ENCODE peak calls at places on chromosomes 16 and 17, in four cellular contexts. S, V, P and Z are unnamed samples.

GRCh38 chr17:42408076-42408475 is 15.0 kb downstream of the CAVIN1 start:
- DNase-seq in P (no peak), S (no peak), V (no peak), Z (no peak)

GRCh38 chr16:75025766-75026165 is 26.9 kb downstream of the ZNRF1 start:
- DNase-seq in S (no peak), V (no peak), P (peak), Z (no peak)

GRCh38 chr16:2820836-2821482 is 3.9 kb downstream of the PRSS21 start:
- DNase-seq in P (no peak), S (no peak), V (no peak), Z (no peak)

GRCh38 chr17:18917506-18918032 is 34.4 kb upstream of the SLC5A10 start:
- DNase-seq in S (no peak), V (no peak), P (peak), Z (no peak)

GRCh38 chr17:42472709-42473521 is 14.2 kb downstream of the ATP6V0A1 start:
- DNase-seq in S (no peak), V (no peak), P (peak), Z (no peak)

GRCh38 chr17:71441098-71441497 is 679.7 kb upstream of the SOX9 start:
- DNase-seq in P (peak), V (no peak), S (no peak), Z (no peak)

GRCh38 chr17:81418710-81419332 is 23.6 kb downstream of the BAHCC1 start:
- DNase-seq in P (peak), S (no peak), V (peak), Z (no peak)

GRCh38 chr16:11147033-11147848 is 108.8 kb downstream of the SOCS1 start:
- DNase-seq in P (no peak), V (no peak), S (no peak), Z (no peak)

GRCh38 chr16:76943936-76944335 is 247.1 kb upstream of the MON1B start:
- DNase-seq in V (no peak), S (no peak), P (peak), Z (no peak)

GRCh38 chr16:81629896-81630631 is 149.0 kb upstream of the PLCG2 start:
- DNase-seq in V (no peak), P (no peak), S (no peak), Z (no peak)

GRCh38 chr17:40458001-40458791 is 14.9 kb downstream of the IGFBP4 start:
- DNase-seq in P (peak), S (no peak), V (no peak), Z (no peak)

GRCh38 chr16:81599034-81599744 is 154.6 kb downstream of the CMIP start:
- DNase-seq in V (peak), P (no peak), S (no peak), Z (no peak)

GRCh38 chr16:15949210-15950166 is at the start of gene ABCC1:
- DNase-seq in P (no peak), S (peak), V (peak), Z (no peak)

GRCh38 chr17:18140648-18141047 is 32.1 kb downstream of the MYO15A start:
- DNase-seq in V (no peak), P (no peak), S (no peak), Z (no peak)

GRCh38 chr17:13704333-13704732 is 102.6 kb upstream of the HS3ST3A1 start:
- DNase-seq in S (no peak), P (peak), V (no peak), Z (no peak)

GRCh38 chr17:72514321-72514861 is 393.6 kb downstream of the SOX9 start:
- DNase-seq in S (no peak), V (no peak), P (no peak), Z (no peak)

GRCh38 chr17:30378191-30378796 is 433 bp upstream of the CPD start:
- DNase-seq in P (no peak), V (peak), S (peak), Z (no peak)

GRCh38 chr16:73063284-73063733 is 15.4 kb upstream of the ZFHX3 start:
- DNase-seq in S (no peak), P (no peak), V (no peak), Z (no peak)

GRCh38 chr17:79800325-79801155 is 3.7 kb upstream of the CBX8 start:
- DNase-seq in V (no peak), P (peak), S (no peak), Z (no peak)

GRCh38 chr16:79902351-79902750 is 301.8 kb upstream of the MAF start:
- DNase-seq in S (no peak), P (no peak), V (no peak), Z (no peak)

GRCh38 chr17:46009681-46010596 is 10.9 kb downstream of the STH start:
- DNase-seq in V (no peak), P (peak), S (no peak), Z (no peak)

GRCh38 chr17:8125196-8125946 is 1.5 kb upstream of the HES7 start:
- DNase-seq in V (peak), P (peak), S (peak), Z (no peak)

GRCh38 chr17:30554839-30555751 is 77.9 kb downstream of the GOSR1 start:
- DNase-seq in S (no peak), P (peak), V (no peak), Z (no peak)

GRCh38 chr16:87964049-87964448 is 12.8 kb downstream of the BANP start:
- DNase-seq in S (no peak), P (peak), V (no peak), Z (no peak)

GRCh38 chr16:68086860-68087268 is 1.7 kb downstream of the NFATC3 start:
- DNase-seq in P (peak), S (no peak), V (no peak), Z (no peak)

GRCh38 chr17:75511270-75511609 is 4.1 kb downstream of the CASKIN2 start:
- DNase-seq in P (no peak), S (no peak), V (no peak), Z (no peak)

GRCh38 chr16:24070851-24071250 is 185.3 kb upstream of the CACNG3 start:
- DNase-seq in P (peak), V (no peak), S (no peak), Z (no peak)

GRCh38 chr17:43917348-43918025 is 10.2 kb upstream of the MPP2 start:
- DNase-seq in P (peak), V (no peak), S (no peak), Z (no peak)

GRCh38 chr16:14331020-14331419 is 259.9 kb downstream of the MRTFB start:
- DNase-seq in S (no peak), P (no peak), V (no peak), Z (no peak)

GRCh38 chr17:30933966-30934365 is 12.2 kb downstream of the ADAP2 start:
- DNase-seq in V (no peak), S (no peak), P (no peak), Z (no peak)

GRCh38 chr16:66872927-66873684 is 7.2 kb upstream of the PDP2 start:
- DNase-seq in P (peak), V (peak), S (peak), Z (no peak)

GRCh38 chr16:3737181-3737580 is 19.9 kb upstream of the TRAP1 start:
- DNase-seq in P (no peak), V (no peak), S (no peak), Z (no peak)

GRCh38 chr16:88297178-88297720 is 85.5 kb upstream of the ZNF469 start:
- DNase-seq in S (no peak), V (no peak), P (no peak), Z (no peak)

GRCh38 chr17:64466019-64466735 is 17.3 kb downstream of the MILR1 start:
- DNase-seq in P (no peak), V (no peak), S (no peak), Z (no peak)

GRCh38 chr16:21217121-21217520 is 5.7 kb upstream of the ZP2 start:
- DNase-seq in P (no peak), S (no peak), V (no peak), Z (no peak)

GRCh38 chr16:11615756-11616447 is 29.2 kb upstream of the LITAF start:
- DNase-seq in S (no peak), V (no peak), P (no peak), Z (no peak)

GRCh38 chr17:57370051-57370581 is 113.8 kb downstream of the MSI2 start:
- DNase-seq in P (peak), V (no peak), S (no peak), Z (no peak)

GRCh38 chr17:6591599-6592158 is 35.3 kb upstream of the PITPNM3 start:
- DNase-seq in P (peak), V (no peak), S (no peak), Z (no peak)